ENCODE peak calls at places on chromosomes 11 and 22, in ten cellular contexts. One of them, this sample, is unnamed.

GRCh38 chr11:64094463-64095223 is 58.9 kb downstream of the FLRT1 start:
- DNase-seq in activated naive CD4-positive, alpha-beta T cell treated with anti-CD3 and anti-CD28 coated beads, Interleukin-2, amount 50 U/mL, for 72 hours: no peak
- DNase-seq in RWPE1: peak; percentile 96
- DNase-seq in MM.1S: no peak
- DNase-seq in kidney epithelial cell: peak; percentile 74
- DNase-seq in neural crest cell: no peak
- DNase-seq in HepG2: no peak
- DNase-seq in astrocyte: peak; percentile 77
- DNase-seq in foreskin keratinocyte: peak; percentile 62
- DNase-seq in fibroblast of mammary gland: peak; percentile 77
- DNase-seq in this sample: no peak

GRCh38 chr11:107757661-107758060 is 45.8 kb upstream of the SLN start:
- DNase-seq in astrocyte: no peak
- DNase-seq in fibroblast of mammary gland: no peak
- DNase-seq in HepG2: no peak
- DNase-seq in MM.1S: no peak
- DNase-seq in activated naive CD4-positive, alpha-beta T cell treated with anti-CD3 and anti-CD28 coated beads, Interleukin-2, amount 50 U/mL, for 72 hours: no peak
- DNase-seq in kidney epithelial cell: no peak
- DNase-seq in neural crest cell: no peak
- DNase-seq in RWPE1: no peak
- DNase-seq in foreskin keratinocyte: no peak
- DNase-seq in this sample: no peak

GRCh38 chr22:43168416-43169309 is 17.3 kb downstream of the TSPO start:
- DNase-seq in activated naive CD4-positive, alpha-beta T cell treated with anti-CD3 and anti-CD28 coated beads, Interleukin-2, amount 50 U/mL, for 72 hours: no peak
- DNase-seq in RWPE1: no peak
- DNase-seq in HepG2: no peak
- DNase-seq in foreskin keratinocyte: peak; percentile 29
- DNase-seq in astrocyte: no peak
- DNase-seq in neural crest cell: no peak
- DNase-seq in kidney epithelial cell: no peak
- DNase-seq in MM.1S: no peak
- DNase-seq in fibroblast of mammary gland: no peak
- DNase-seq in this sample: no peak

GRCh38 chr22:30921108-30921507 is 47.5 kb downstream of the MORC2 start:
- DNase-seq in neural crest cell: no peak
- DNase-seq in astrocyte: no peak
- DNase-seq in HepG2: no peak
- DNase-seq in activated naive CD4-positive, alpha-beta T cell treated with anti-CD3 and anti-CD28 coated beads, Interleukin-2, amount 50 U/mL, for 72 hours: no peak
- DNase-seq in kidney epithelial cell: no peak
- DNase-seq in RWPE1: peak; percentile 9
- DNase-seq in fibroblast of mammary gland: peak; percentile 7
- DNase-seq in MM.1S: no peak
- DNase-seq in foreskin keratinocyte: peak; percentile 42
- DNase-seq in this sample: peak; percentile 15

GRCh38 chr22:37472418-37473006 is 13.7 kb downstream of the MFNG start:
- DNase-seq in neural crest cell: peak; percentile 35
- DNase-seq in activated naive CD4-positive, alpha-beta T cell treated with anti-CD3 and anti-CD28 coated beads, Interleukin-2, amount 50 U/mL, for 72 hours: no peak
- DNase-seq in MM.1S: no peak
- DNase-seq in RWPE1: peak; percentile 32
- DNase-seq in fibroblast of mammary gland: peak; percentile 38
- DNase-seq in foreskin keratinocyte: no peak
- DNase-seq in HepG2: peak; percentile 46
- DNase-seq in astrocyte: no peak
- DNase-seq in kidney epithelial cell: no peak
- DNase-seq in this sample: no peak

GRCh38 chr11:27995082-27995481 is 112.9 kb downstream of the KIF18A start:
- DNase-seq in astrocyte: no peak
- DNase-seq in RWPE1: peak; percentile 33
- DNase-seq in HepG2: no peak
- DNase-seq in neural crest cell: no peak
- DNase-seq in MM.1S: no peak
- DNase-seq in activated naive CD4-positive, alpha-beta T cell treated with anti-CD3 and anti-CD28 coated beads, Interleukin-2, amount 50 U/mL, for 72 hours: no peak
- DNase-seq in fibroblast of mammary gland: peak; percentile 64
- DNase-seq in kidney epithelial cell: no peak
- DNase-seq in foreskin keratinocyte: peak; percentile 14
- DNase-seq in this sample: no peak

GRCh38 chr11:103544874-103545273 is 435.6 kb downstream of the DYNC2H1 start:
- DNase-seq in neural crest cell: no peak
- DNase-seq in fibroblast of mammary gland: no peak
- DNase-seq in activated naive CD4-positive, alpha-beta T cell treated with anti-CD3 and anti-CD28 coated beads, Interleukin-2, amount 50 U/mL, for 72 hours: no peak
- DNase-seq in kidney epithelial cell: no peak
- DNase-seq in astrocyte: peak; percentile 47
- DNase-seq in foreskin keratinocyte: no peak
- DNase-seq in MM.1S: no peak
- DNase-seq in HepG2: no peak
- DNase-seq in RWPE1: no peak
- DNase-seq in this sample: no peak

GRCh38 chr22:26589367-26589844 is 526 bp downstream of the TPST2 start:
- DNase-seq in MM.1S: no peak
- DNase-seq in fibroblast of mammary gland: peak; percentile 20
- DNase-seq in foreskin keratinocyte: no peak
- DNase-seq in RWPE1: peak; percentile 13
- DNase-seq in neural crest cell: no peak
- DNase-seq in kidney epithelial cell: no peak
- DNase-seq in activated naive CD4-positive, alpha-beta T cell treated with anti-CD3 and anti-CD28 coated beads, Interleukin-2, amount 50 U/mL, for 72 hours: no peak
- DNase-seq in astrocyte: no peak
- DNase-seq in HepG2: no peak
- DNase-seq in this sample: no peak

GRCh38 chr22:39166547-39166946 is 14.1 kb upstream of the CBX7 start:
- DNase-seq in RWPE1: no peak
- DNase-seq in foreskin keratinocyte: no peak
- DNase-seq in neural crest cell: no peak
- DNase-seq in activated naive CD4-positive, alpha-beta T cell treated with anti-CD3 and anti-CD28 coated beads, Interleukin-2, amount 50 U/mL, for 72 hours: no peak
- DNase-seq in astrocyte: no peak
- DNase-seq in MM.1S: no peak
- DNase-seq in kidney epithelial cell: no peak
- DNase-seq in HepG2: no peak
- DNase-seq in fibroblast of mammary gland: no peak
- DNase-seq in this sample: no peak

GRCh38 chr22:38083931-38084631 is at the start of gene SLC16A8:
- DNase-seq in foreskin keratinocyte: no peak
- DNase-seq in astrocyte: no peak
- DNase-seq in activated naive CD4-positive, alpha-beta T cell treated with anti-CD3 and anti-CD28 coated beads, Interleukin-2, amount 50 U/mL, for 72 hours: no peak
- DNase-seq in fibroblast of mammary gland: no peak
- DNase-seq in kidney epithelial cell: no peak
- DNase-seq in RWPE1: no peak
- DNase-seq in HepG2: no peak
- DNase-seq in neural crest cell: no peak
- DNase-seq in MM.1S: no peak
- DNase-seq in this sample: no peak

GRCh38 chr22:36472689-36473088 is 8.8 kb downstream of the TXN2 start:
- DNase-seq in neural crest cell: no peak
- DNase-seq in activated naive CD4-positive, alpha-beta T cell treated with anti-CD3 and anti-CD28 coated beads, Interleukin-2, amount 50 U/mL, for 72 hours: no peak
- DNase-seq in HepG2: no peak
- DNase-seq in MM.1S: no peak
- DNase-seq in fibroblast of mammary gland: no peak
- DNase-seq in kidney epithelial cell: no peak
- DNase-seq in RWPE1: no peak
- DNase-seq in foreskin keratinocyte: no peak
- DNase-seq in astrocyte: no peak
- DNase-seq in this sample: no peak

GRCh38 chr22:36486619-36487384 is 5.4 kb upstream of the TXN2 start:
- DNase-seq in foreskin keratinocyte: no peak
- DNase-seq in astrocyte: no peak
- DNase-seq in RWPE1: no peak
- DNase-seq in kidney epithelial cell: no peak
- DNase-seq in MM.1S: peak; percentile 69
- DNase-seq in activated naive CD4-positive, alpha-beta T cell treated with anti-CD3 and anti-CD28 coated beads, Interleukin-2, amount 50 U/mL, for 72 hours: no peak
- DNase-seq in neural crest cell: peak; percentile 63
- DNase-seq in HepG2: peak; percentile 53
- DNase-seq in fibroblast of mammary gland: peak; percentile 67
- DNase-seq in this sample: no peak

GRCh38 chr11:117095301-117096139 is 2.7 kb downstream of the SIK3 start:
- DNase-seq in astrocyte: peak; percentile 26
- DNase-seq in HepG2: peak; percentile 82
- DNase-seq in activated naive CD4-positive, alpha-beta T cell treated with anti-CD3 and anti-CD28 coated beads, Interleukin-2, amount 50 U/mL, for 72 hours: no peak
- DNase-seq in kidney epithelial cell: no peak
- DNase-seq in RWPE1: no peak
- DNase-seq in fibroblast of mammary gland: peak; percentile 44
- DNase-seq in foreskin keratinocyte: no peak
- DNase-seq in neural crest cell: no peak
- DNase-seq in MM.1S: no peak
- DNase-seq in this sample: peak; percentile 70

GRCh38 chr11:88310246-88310645 is 27.3 kb downstream of the CTSC start:
- DNase-seq in fibroblast of mammary gland: peak; percentile 23
- DNase-seq in activated naive CD4-positive, alpha-beta T cell treated with anti-CD3 and anti-CD28 coated beads, Interleukin-2, amount 50 U/mL, for 72 hours: no peak
- DNase-seq in MM.1S: no peak
- DNase-seq in kidney epithelial cell: no peak
- DNase-seq in astrocyte: peak; percentile 57
- DNase-seq in RWPE1: no peak
- DNase-seq in neural crest cell: no peak
- DNase-seq in foreskin keratinocyte: peak; percentile 39
- DNase-seq in HepG2: no peak
- DNase-seq in this sample: no peak

GRCh38 chr11:2867142-2867541 is 18.4 kb downstream of the CDKN1C start:
- DNase-seq in neural crest cell: no peak
- DNase-seq in MM.1S: no peak
- DNase-seq in fibroblast of mammary gland: no peak
- DNase-seq in RWPE1: no peak
- DNase-seq in astrocyte: no peak
- DNase-seq in activated naive CD4-positive, alpha-beta T cell treated with anti-CD3 and anti-CD28 coated beads, Interleukin-2, amount 50 U/mL, for 72 hours: no peak
- DNase-seq in foreskin keratinocyte: no peak
- DNase-seq in HepG2: no peak
- DNase-seq in kidney epithelial cell: no peak
- DNase-seq in this sample: no peak

GRCh38 chr11:118180300-118180703 is 3.9 kb upstream of the SCN2B start:
- DNase-seq in foreskin keratinocyte: peak; percentile 71
- DNase-seq in neural crest cell: peak; percentile 37
- DNase-seq in RWPE1: peak; percentile 34
- DNase-seq in HepG2: peak; percentile 59
- DNase-seq in kidney epithelial cell: no peak
- DNase-seq in MM.1S: no peak
- DNase-seq in astrocyte: peak; percentile 6
- DNase-seq in activated naive CD4-positive, alpha-beta T cell treated with anti-CD3 and anti-CD28 coated beads, Interleukin-2, amount 50 U/mL, for 72 hours: no peak
- DNase-seq in fibroblast of mammary gland: no peak
- DNase-seq in this sample: peak; percentile 19

GRCh38 chr11:105244157-105244820 is 104.7 kb upstream of the CARD18 start:
- DNase-seq in activated naive CD4-positive, alpha-beta T cell treated with anti-CD3 and anti-CD28 coated beads, Interleukin-2, amount 50 U/mL, for 72 hours: no peak
- DNase-seq in MM.1S: peak; percentile 90
- DNase-seq in astrocyte: peak; percentile 96
- DNase-seq in kidney epithelial cell: peak; percentile 87
- DNase-seq in fibroblast of mammary gland: peak; percentile 95
- DNase-seq in RWPE1: peak; percentile 73
- DNase-seq in foreskin keratinocyte: peak; percentile 85
- DNase-seq in neural crest cell: no peak
- DNase-seq in HepG2: no peak
- DNase-seq in this sample: no peak

GRCh38 chr11:74377689-74378088 is 20.5 kb downstream of the PGM2L1 start:
- DNase-seq in neural crest cell: no peak
- DNase-seq in MM.1S: no peak
- DNase-seq in RWPE1: no peak
- DNase-seq in astrocyte: no peak
- DNase-seq in foreskin keratinocyte: no peak
- DNase-seq in activated naive CD4-positive, alpha-beta T cell treated with anti-CD3 and anti-CD28 coated beads, Interleukin-2, amount 50 U/mL, for 72 hours: no peak
- DNase-seq in HepG2: no peak
- DNase-seq in kidney epithelial cell: no peak
- DNase-seq in fibroblast of mammary gland: no peak
- DNase-seq in this sample: no peak

GRCh38 chr11:86524603-86525352 is 147.6 kb downstream of the ME3 start:
- DNase-seq in fibroblast of mammary gland: peak; percentile 75
- DNase-seq in kidney epithelial cell: peak; percentile 57
- DNase-seq in foreskin keratinocyte: peak; percentile 78
- DNase-seq in activated naive CD4-positive, alpha-beta T cell treated with anti-CD3 and anti-CD28 coated beads, Interleukin-2, amount 50 U/mL, for 72 hours: no peak
- DNase-seq in HepG2: peak; percentile 44
- DNase-seq in RWPE1: peak; percentile 75
- DNase-seq in neural crest cell: no peak
- DNase-seq in MM.1S: no peak
- DNase-seq in astrocyte: peak; percentile 77
- DNase-seq in this sample: no peak

GRCh38 chr11:3166268-3167142 is 1.4 kb upstream of the OSBPL5 start:
- DNase-seq in astrocyte: no peak
- DNase-seq in kidney epithelial cell: no peak
- DNase-seq in foreskin keratinocyte: no peak
- DNase-seq in neural crest cell: no peak
- DNase-seq in MM.1S: no peak
- DNase-seq in activated naive CD4-positive, alpha-beta T cell treated with anti-CD3 and anti-CD28 coated beads, Interleukin-2, amount 50 U/mL, for 72 hours: no peak
- DNase-seq in HepG2: no peak
- DNase-seq in RWPE1: no peak
- DNase-seq in fibroblast of mammary gland: no peak
- DNase-seq in this sample: peak; percentile 53

GRCh38 chr22:49936973-49937757 is 18.7 kb downstream of the CRELD2 start:
- DNase-seq in kidney epithelial cell: no peak
- DNase-seq in MM.1S: no peak
- DNase-seq in neural crest cell: no peak
- DNase-seq in RWPE1: no peak
- DNase-seq in fibroblast of mammary gland: no peak
- DNase-seq in foreskin keratinocyte: no peak
- DNase-seq in HepG2: no peak
- DNase-seq in activated naive CD4-positive, alpha-beta T cell treated with anti-CD3 and anti-CD28 coated beads, Interleukin-2, amount 50 U/mL, for 72 hours: no peak
- DNase-seq in astrocyte: no peak
- DNase-seq in this sample: no peak

GRCh38 chr22:45645526-45646414 is 25.9 kb upstream of the ATXN10 start:
- DNase-seq in kidney epithelial cell: no peak
- DNase-seq in neural crest cell: peak; percentile 84
- DNase-seq in astrocyte: no peak
- DNase-seq in HepG2: no peak
- DNase-seq in foreskin keratinocyte: peak; percentile 31
- DNase-seq in MM.1S: peak; percentile 68
- DNase-seq in RWPE1: peak; percentile 57
- DNase-seq in activated naive CD4-positive, alpha-beta T cell treated with anti-CD3 and anti-CD28 coated beads, Interleukin-2, amount 50 U/mL, for 72 hours: peak; percentile 80
- DNase-seq in fibroblast of mammary gland: peak; percentile 27
- DNase-seq in this sample: peak; percentile 2

This sample was measured in NCI-H524 treated with DMSO at 0.1 percent for 48 hours.